ENCODE peak calls at places on chromosomes 2 and 18, in four cellular contexts. V, D, Y and B are unnamed samples.

GRCh38 chr2:60292242-60292641 is 261.2 kb downstream of the BCL11A start:
- DNase-seq in V (no peak), D (no peak), Y (no peak), B (no peak)

GRCh38 chr2:212695426-212695825 is 156.8 kb upstream of the ERBB4 start:
- DNase-seq in V (no peak), D (no peak), Y (no peak), B (no peak)

GRCh38 chr2:64220285-64220684 is 76.1 kb upstream of the PELI1 start:
- DNase-seq in V (peak), D (no peak), Y (no peak), B (no peak)

GRCh38 chr2:68739261-68740183 is 4.9 kb downstream of the ARHGAP25 start:
- DNase-seq in V (no peak), D (no peak), Y (no peak), B (no peak)

GRCh38 chr2:178530128-178530527 is 49.9 kb downstream of the PLEKHA3 start:
- DNase-seq in V (peak), D (no peak), Y (no peak), B (no peak)

GRCh38 chr2:67879586-67880290 is 183.1 kb downstream of the C1D start:
- DNase-seq in V (no peak), D (no peak), Y (no peak), B (no peak)

GRCh38 chr2:229726643-229727042 is 12.3 kb upstream of the DNER start:
- DNase-seq in V (no peak), D (no peak), Y (no peak), B (no peak)

GRCh38 chr2:122703676-122704075 is 948.2 kb downstream of the TSN start:
- DNase-seq in V (no peak), D (no peak), Y (no peak), B (no peak)

GRCh38 chr2:27041708-27042107 is 8.9 kb downstream of the TMEM214 start:
- DNase-seq in V (no peak), D (no peak), Y (no peak), B (no peak)

GRCh38 chr2:233429175-233429897 is 75.0 kb downstream of the DGKD start:
- DNase-seq in V (no peak), D (no peak), Y (no peak), B (no peak)

GRCh38 chr2:167945660-167946366 is 301.6 kb downstream of the STK39 start:
- DNase-seq in V (no peak), D (peak), Y (no peak), B (no peak)

GRCh38 chr18:36128907-36129299 is 237 bp downstream of the SLC39A6 start:
- DNase-seq in V (no peak), D (no peak), Y (no peak), B (peak)

GRCh38 chr18:37709740-37710139 is 144.1 kb upstream of the CELF4 start:
- DNase-seq in V (no peak), D (no peak), Y (no peak), B (no peak)

GRCh38 chr18:28267878-28268625 is 91.1 kb upstream of the CDH2 start:
- DNase-seq in V (no peak), D (no peak), Y (no peak), B (no peak)

DNA sequence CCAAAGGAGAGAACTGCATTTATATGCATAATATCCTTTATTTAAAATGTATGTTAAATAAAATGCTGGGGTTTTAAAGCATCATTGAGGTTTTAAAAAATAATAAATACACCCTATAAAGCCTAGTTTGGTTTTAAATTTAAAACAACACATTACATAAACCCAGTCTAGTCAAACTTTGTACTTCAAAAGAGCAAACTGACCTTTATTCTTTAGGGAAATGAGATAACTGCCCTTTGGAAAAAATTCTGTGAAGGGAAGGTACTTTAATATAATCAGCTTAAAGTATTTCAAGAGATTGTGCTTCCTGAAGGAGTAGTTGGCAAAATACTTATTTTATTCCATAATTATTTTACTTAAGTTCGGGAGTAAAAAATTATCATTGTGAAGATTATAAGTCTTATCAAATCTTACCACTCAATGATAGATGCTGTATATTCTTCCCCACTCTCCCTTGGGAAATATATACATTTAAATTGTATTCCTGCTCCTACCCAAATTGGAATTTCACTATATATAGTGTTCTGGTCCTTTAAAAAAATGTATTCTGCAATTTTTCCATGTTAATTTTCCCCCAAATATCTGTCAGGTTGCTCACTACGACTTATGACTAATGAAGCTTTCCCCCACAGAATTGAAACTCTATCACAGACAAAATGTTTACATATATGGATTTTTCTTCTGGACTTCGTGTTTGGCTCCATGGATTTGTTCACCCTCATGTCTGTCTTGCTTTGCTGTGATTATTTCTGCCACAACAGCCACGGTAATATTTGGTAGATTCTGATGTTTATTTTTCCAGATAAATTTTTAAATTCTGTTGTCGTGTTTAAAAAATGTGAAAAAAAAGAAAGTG is 42.1 kb downstream of the ZC3H6 start:
- DNase-seq in V (no peak), D (no peak), Y (no peak), B (no peak)
- TF ChIP-seq SPI1 in V (no peak), D (no peak), Y (no peak), B (no peak)

GRCh38 chr2:162747974-162748373 is 90.6 kb downstream of the KCNH7 start:
- DNase-seq in V (no peak), D (no peak), Y (no peak), B (no peak)

GRCh38 chr2:162750033-162750432 is 88.5 kb downstream of the KCNH7 start:
- DNase-seq in V (no peak), D (no peak), Y (no peak), B (no peak)

GRCh38 chr2:162749456-162749855 is 89.1 kb downstream of the KCNH7 start:
- DNase-seq in V (no peak), D (no peak), Y (no peak), B (no peak)

GRCh38 chr2:162748566-162749215 is 89.9 kb downstream of the KCNH7 start:
- DNase-seq in V (no peak), D (no peak), Y (no peak), B (no peak)
- TF ChIP-seq POLR2AphosphoS5 in V (no peak), D (no peak), Y (no peak), B (no peak)

GRCh38 chr2:39379643-39380524 is 57.2 kb downstream of the MAP4K3 start:
- DNase-seq in V (no peak), D (peak), Y (peak), B (no peak)
- TF ChIP-seq SPI1 in V (no peak), D (no peak), Y (no peak), B (no peak)

GRCh38 chr2:24970483-24971299 is 1.1 kb downstream of the DNAJC27 start:
- DNase-seq in V (no peak), D (no peak), Y (no peak), B (no peak)

GRCh38 chr2:24969784-24970183 is 2.0 kb downstream of the DNAJC27 start:
- DNase-seq in V (no peak), D (no peak), Y (no peak), B (no peak)

GRCh38 chr2:24971550-24972314 is at the start of gene DNAJC27:
- DNase-seq in V (peak), D (peak), Y (peak), B (peak)

GRCh38 chr2:24972315-24972958 is 682 bp upstream of the DNAJC27 start:
- DNase-seq in V (peak), D (no peak), Y (peak), B (peak)

GRCh38 chr2:24971300-24971549 is 530 bp downstream of the DNAJC27 start:
- DNase-seq in V (peak), D (no peak), Y (no peak), B (peak)
- TF ChIP-seq POLR2AphosphoS5 in V (no peak), D (no peak), Y (peak), B (no peak)